ENCODE peak calls at places on chromosomes 5 and 9, in eight cellular contexts. P is stimulated activated CD8-positive, alpha-beta memory T cell treated with anti-CD3 and anti-CD28 coated beads, Interleukin-12 subunit alpha, Interleukin-12 subunit beta, amount 100 ng/mL, for 1 hour; X is stimulated activated CD4-positive, alpha-beta T cell treated with anti-CD3 and anti-CD28 coated beads, Interleukin-2, amount 100 ng/mL, for 48 hours; V is GDM1; Y is memory B cell; O is activated naive CD4-positive, alpha-beta T cell; A is non-pigmented ciliary epithelial cell; J is HEK293T. Z is an unnamed sample.

GRCh38 chr5:151523335-151523734 is 67.8 kb downstream of the FAT2 start:
- DNase-seq in P (no peak), X (peak), V (peak), Y (peak), O (no peak), A (peak), J (peak), Z (no peak)

GRCh38 chr5:124467745-124468144 is 278.7 kb downstream of the ZNF608 start:
- DNase-seq in P (no peak), X (no peak), V (no peak), Y (no peak), O (no peak), A (no peak), J (no peak), Z (no peak)

GRCh38 chr5:151696470-151697061 is 9.9 kb upstream of the SPARC start:
- DNase-seq in P (no peak), X (no peak), V (no peak), Y (no peak), O (no peak), A (peak), J (no peak), Z (no peak)

GRCh38 chr9:116008278-116008677 is 145.3 kb upstream of the PAPPA start:
- DNase-seq in P (no peak), X (no peak), V (no peak), Y (no peak), O (no peak), A (no peak), J (no peak), Z (no peak)

GRCh38 chr9:129613520-129614175 is 7.3 kb downstream of the C9orf50 start:
- DNase-seq in P (no peak), X (no peak), V (no peak), Y (no peak), O (no peak), A (no peak), J (no peak), Z (no peak)

GRCh38 chr5:8682381-8682780 is 813.4 kb downstream of the MTRR start:
- DNase-seq in P (no peak), X (no peak), V (no peak), Y (no peak), O (no peak), A (no peak), J (no peak), Z (no peak)

GRCh38 chr5:135028791-135029467 is 5.1 kb downstream of the PITX1 start:
- DNase-seq in P (no peak), X (no peak), V (no peak), Y (no peak), O (no peak), A (no peak), J (no peak), Z (no peak)

GRCh38 chr5:64691333-64691732 is 1.0 kb downstream of the SHISAL2B start:
- DNase-seq in P (no peak), X (no peak), V (no peak), Y (no peak), O (no peak), A (no peak), J (no peak), Z (no peak)

GRCh38 chr9:972512-973294 is 3.8 kb upstream of the DMRT3 start:
- DNase-seq in P (no peak), X (no peak), V (no peak), Y (no peak), O (no peak), A (no peak), J (no peak), Z (no peak)

Z was measured in NCI-H1930.